ENCODE peak calls at places on chromosomes 12 and 14, in four cellular contexts. J is SK-N-SH, B is Peyer's patch, A is upper lobe of right lung. S is an unnamed sample.

GRCh38 chr14:83827383-83827782 is 1702.6 kb upstream of the FLRT2 start:
- DNase-seq in J (no peak), B (no peak), A (no peak), S (no peak)

GRCh38 chr14:74545386-74545785 is 51.8 kb downstream of the ISCA2 start:
- DNase-seq in J (no peak), B (no peak), A (no peak), S (peak; percentile 32)

GRCh38 chr12:73421832-73422231 is 1115.8 kb upstream of the ATXN7L3B start:
- DNase-seq in J (no peak), B (no peak), A (no peak), S (no peak)

GRCh38 chr12:122867701-122868461 is 28.0 kb downstream of the VPS37B start:
- DNase-seq in J (peak; percentile 60), B (peak; percentile 84), A (peak; percentile 64), S (peak; percentile 83)

GRCh38 chr12:113777751-113778150 is 188.4 kb downstream of the RBM19 start:
- DNase-seq in J (no peak), B (no peak), A (peak; percentile 20), S (no peak)

GRCh38 chr12:70779250-70779649 is 141.3 kb downstream of the PTPRR start:
- DNase-seq in J (no peak), B (no peak), A (no peak), S (no peak)

GRCh38 chr12:54005853-54006699 is 2.7 kb upstream of the HOXC8 start:
- DNase-seq in J (peak; percentile 93), B (peak; percentile 95), A (peak; percentile 93), S (peak; percentile 96)

GRCh38 chr14:97602438-97603117 is 805.4 kb downstream of the VRK1 start:
- DNase-seq in J (no peak), B (peak; percentile 77), A (no peak), S (peak; percentile 82)

GRCh38 chr12:94805749-94806148 is 155.4 kb upstream of the TMCC3 start:
- DNase-seq in J (no peak), B (no peak), A (no peak), S (no peak)

GRCh38 chr12:50200507-50201273 is 33.5 kb upstream of the CERS5 start:
- DNase-seq in J (peak; percentile 22), B (no peak), A (no peak), S (no peak)

GRCh38 chr14:65356327-65356836 is 56.1 kb upstream of the FUT8 start:
- DNase-seq in J (no peak), B (peak; percentile 67), A (no peak), S (no peak)

GRCh38 chr12:68431786-68432185 is 99.6 kb upstream of the MDM1 start:
- DNase-seq in J (no peak), B (no peak), A (no peak), S (no peak)

GRCh38 chr14:104781271-104782077 is 14.1 kb downstream of the AKT1 start:
- DNase-seq in J (no peak), B (no peak), A (no peak), S (no peak)

GRCh38 chr12:55736780-55737580 is 5.9 kb upstream of the GDF11 start:
- DNase-seq in J (peak; percentile 65), B (peak; percentile 91), A (peak; percentile 89), S (peak; percentile 86)

GRCh38 chr14:89267163-89267562 is 149.9 kb downstream of the FOXN3 start:
- DNase-seq in J (no peak), B (no peak), A (no peak), S (no peak)

GRCh38 chr12:51886021-51886710 is 1.7 kb upstream of the ANKRD33 start:
- DNase-seq in J (no peak), B (peak; percentile 82), A (peak; percentile 64), S (peak; percentile 86)

GRCh38 chr12:69905801-69906200 is 80.8 kb downstream of the MYRFL start:
- DNase-seq in J (no peak), B (no peak), A (no peak), S (no peak)

GRCh38 chr12:77300815-77301214 is 235.4 kb upstream of the E2F7 start:
- DNase-seq in J (no peak), B (no peak), A (no peak), S (no peak)

GRCh38 chr14:92121207-92121669 is 268 bp downstream of the NDUFB1 start:
- DNase-seq in J (no peak), B (peak; percentile 65), A (no peak), S (no peak)

GRCh38 chr12:80325167-80325959 is 118.7 kb upstream of the PTPRQ start:
- DNase-seq in J (no peak), B (no peak), A (no peak), S (no peak)

GRCh38 chr14:59314953-59315599 is 126.6 kb downstream of the DAAM1 start:
- DNase-seq in J (no peak), B (no peak), A (no peak), S (no peak)

GRCh38 chr12:40446385-40446784 is 221.6 kb downstream of the LRRK2 start:
- DNase-seq in J (peak; percentile 24), B (no peak), A (no peak), S (no peak)

GRCh38 chr14:105325716-105326567 is 11.4 kb downstream of the PACS2 start:
- DNase-seq in J (peak; percentile 21), B (no peak), A (no peak), S (no peak)

GRCh38 chr14:57091030-57091608 is 177.6 kb downstream of the EXOC5 start:
- DNase-seq in J (no peak), B (no peak), A (no peak), S (no peak)

GRCh38 chr12:4603946-4604345 is 41.9 kb downstream of the DYRK4 start:
- DNase-seq in J (no peak), B (no peak), A (no peak), S (no peak)

GRCh38 chr12:50218386-50218785 is 51.2 kb upstream of the CERS5 start:
- DNase-seq in J (no peak), B (no peak), A (no peak), S (no peak)

GRCh38 chr14:104687601-104688504 is 1.6 kb upstream of the INF2 start:
- DNase-seq in J (no peak), B (peak; percentile 92), A (peak; percentile 95), S (no peak)

GRCh38 chr12:109461846-109462766 is 15.0 kb downstream of the KCTD10 start:
- DNase-seq in J (peak; percentile 78), B (peak; percentile 84), A (peak; percentile 88), S (peak; percentile 82)

GRCh38 chr12:25789520-25789919 is 169.0 kb upstream of the RASSF8 start:
- DNase-seq in J (no peak), B (no peak), A (no peak), S (no peak)

GRCh38 chr14:46782281-46782680 is 130.7 kb upstream of the RPL10L start:
- DNase-seq in J (no peak), B (no peak), A (no peak), S (no peak)

GRCh38 chr14:80978403-80978802 is 23.0 kb downstream of the TSHR start:
- DNase-seq in J (peak; percentile 19), B (no peak), A (no peak), S (no peak)

GRCh38 chr12:57208946-57209282 is 7.7 kb upstream of the NXPH4 start:
- DNase-seq in J (no peak), B (no peak), A (no peak), S (no peak)

GRCh38 chr12:28963554-28963953 is 185.5 kb upstream of the FAR2 start:
- DNase-seq in J (no peak), B (no peak), A (no peak), S (no peak)

GRCh38 chr12:72271741-72272661 is at the start of gene TRHDE:
- DNase-seq in J (peak; percentile 61), B (peak; percentile 42), A (peak; percentile 79), S (peak; percentile 74)

GRCh38 chr12:53244337-53244736 is 12.3 kb upstream of the RARG start:
- DNase-seq in J (peak; percentile 56), B (no peak), A (no peak), S (no peak)

GRCh38 chr12:93571360-93571853 is 1.1 kb upstream of the SOCS2 start:
- DNase-seq in J (peak; percentile 86), B (peak; percentile 80), A (peak; percentile 87), S (peak; percentile 90)

GRCh38 chr12:122834229-122834920 is 882 bp upstream of the HIP1R start:
- DNase-seq in J (peak; percentile 83), B (peak; percentile 82), A (no peak), S (peak; percentile 85)

GRCh38 chr14:76870146-76870545 is 43.9 kb downstream of the LRRC74A start:
- DNase-seq in J (peak; percentile 77), B (no peak), A (no peak), S (no peak)

GRCh38 chr12:85155791-85156190 is 119.6 kb downstream of the LRRIQ1 start:
- DNase-seq in J (peak; percentile 10), B (no peak), A (no peak), S (no peak)
- TF ChIP-seq CTCF in J (peak; percentile 60), B (no peak), A (no peak), S (no peak)

GRCh38 chr14:94203473-94204210 is 29.5 kb downstream of the PPP4R4 start:
- DNase-seq in J (no peak), B (no peak), A (no peak), S (no peak)
- H3K27me3 ChIP-seq in J (no peaks in the 10 kb centered on the region), B (no peaks in the 10 kb centered on the region), A (no peaks in the 10 kb centered on the region), S (no peaks in the 10 kb centered on the region)

DNA sequence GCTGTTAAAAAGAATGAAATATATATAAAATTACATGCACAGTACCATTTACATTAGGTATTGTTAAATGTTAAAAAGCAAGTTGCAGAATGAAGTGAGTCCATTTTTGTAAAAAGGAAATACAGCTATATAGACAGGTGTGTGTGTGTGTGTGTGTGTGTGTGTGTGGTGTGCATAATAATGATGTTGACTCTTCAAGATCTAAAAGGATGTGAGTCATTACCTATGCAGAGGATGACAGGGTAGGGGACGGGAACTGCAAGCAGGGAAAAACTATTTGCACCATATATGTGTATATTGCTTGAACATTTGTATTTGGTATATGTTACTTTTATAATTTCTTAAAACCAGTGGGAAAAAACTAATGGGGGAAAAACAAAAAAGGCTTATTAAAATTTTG is 3.1 kb downstream of the C14orf39 start:
- DNase-seq in J (no peak), B (no peak), A (no peak), S (no peak)
- H3K36me3 ChIP-seq in J (no peaks in the 10 kb centered on the region), B (no peaks in the 10 kb centered on the region), A (no peaks in the 10 kb centered on the region), S (no peaks in the 10 kb centered on the region)

GRCh38 chr12:105369014-105369413 is 38.5 kb downstream of the C12orf75 start:
- DNase-seq in J (no peak), B (no peak), A (no peak), S (no peak)
- TF ChIP-seq CTCF in J (no peak), B (no peak), A (no peak), S (no peak)

DNA sequence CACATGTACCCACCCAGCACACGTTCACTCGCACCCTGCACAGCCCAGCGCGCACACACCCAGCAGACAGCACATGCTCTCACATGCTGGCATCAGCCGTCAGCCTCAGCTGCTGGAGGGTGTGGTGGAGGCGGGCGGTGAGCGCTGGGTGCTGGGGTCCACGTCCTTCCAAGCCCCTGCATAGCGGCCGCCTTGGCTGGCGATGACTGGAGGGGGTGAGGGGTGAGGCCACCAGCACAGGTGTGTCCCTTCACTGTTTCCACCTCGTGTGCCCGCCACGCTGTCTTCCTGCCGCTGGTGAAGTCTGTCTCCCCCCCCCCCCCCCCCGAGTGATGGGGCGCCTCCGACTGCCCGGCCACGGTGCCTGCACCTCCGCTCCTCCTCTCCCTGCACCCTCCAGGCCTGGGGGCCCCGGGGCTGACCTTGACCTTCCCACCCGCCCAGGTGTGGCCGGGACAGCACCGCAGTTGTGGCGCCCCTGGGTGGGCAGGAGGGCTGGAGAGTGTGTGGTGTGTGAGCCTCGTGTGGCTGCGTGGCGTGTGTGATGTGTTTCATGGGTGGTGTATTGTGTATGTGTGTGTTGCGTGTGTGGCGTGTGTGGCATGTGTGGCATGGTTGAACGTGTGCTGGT is 37.4 kb downstream of the NOC4L start:
- DNase-seq in J (no peak), B (no peak), A (no peak), S (peak; percentile 63)
- H3K27me3 ChIP-seq in J (peaks cover 90% of the 10 kb centered on the region), B (no peaks in the 10 kb centered on the region), A (peaks cover 8% of the 10 kb centered on the region), S (peaks cover 22% of the 10 kb centered on the region)

S was measured in spleen.